ENCODE peak calls at places on chromosomes 2 and 18, in seven cellular contexts. One of them, this sample, is unnamed.

GRCh38 chr2:198916548-198916947 is 541.2 kb downstream of the SATB2 start:
- DNase-seq in choroid plexus epithelial cell: no peak
- DNase-seq in neuronal stem cell: no peak
- DNase-seq in NCI-H1092 treated with DMSO at 0.1 percent for 48 hours: peak
- DNase-seq in amniotic stem cell: no peak
- DNase-seq in mucosa of gallbladder: peak
- DNase-seq in Ammon's horn: no peak
- DNase-seq in this sample: no peak

GRCh38 chr2:172106128-172106961 is 3.6 kb upstream of the DLX2 start:
- DNase-seq in neuronal stem cell: peak
- DNase-seq in Ammon's horn: no peak
- DNase-seq in mucosa of gallbladder: no peak
- DNase-seq in amniotic stem cell: peak
- DNase-seq in NCI-H1092 treated with DMSO at 0.1 percent for 48 hours: peak
- DNase-seq in choroid plexus epithelial cell: no peak
- DNase-seq in this sample: no peak

GRCh38 chr18:42290318-42291307 is 335.6 kb downstream of the PIK3C3 start:
- DNase-seq in neuronal stem cell: no peak
- DNase-seq in NCI-H1092 treated with DMSO at 0.1 percent for 48 hours: peak
- DNase-seq in choroid plexus epithelial cell: no peak
- DNase-seq in Ammon's horn: no peak
- DNase-seq in mucosa of gallbladder: no peak
- DNase-seq in amniotic stem cell: no peak
- DNase-seq in this sample: no peak

GRCh38 chr2:46849741-46850474 is 65.7 kb downstream of the MCFD2 start:
- DNase-seq in NCI-H1092 treated with DMSO at 0.1 percent for 48 hours: peak
- DNase-seq in neuronal stem cell: no peak
- DNase-seq in amniotic stem cell: no peak
- DNase-seq in mucosa of gallbladder: peak
- DNase-seq in Ammon's horn: no peak
- DNase-seq in choroid plexus epithelial cell: peak
- DNase-seq in this sample: no peak

GRCh38 chr18:65124633-65125032 is 626.2 kb upstream of the CDH7 start:
- DNase-seq in neuronal stem cell: no peak
- DNase-seq in choroid plexus epithelial cell: no peak
- DNase-seq in amniotic stem cell: no peak
- DNase-seq in NCI-H1092 treated with DMSO at 0.1 percent for 48 hours: no peak
- DNase-seq in Ammon's horn: no peak
- DNase-seq in mucosa of gallbladder: no peak
- DNase-seq in this sample: no peak

GRCh38 chr2:237434916-237435315 is 21.0 kb upstream of the COL6A3 start:
- DNase-seq in NCI-H1092 treated with DMSO at 0.1 percent for 48 hours: no peak
- DNase-seq in amniotic stem cell: no peak
- DNase-seq in neuronal stem cell: no peak
- DNase-seq in Ammon's horn: peak
- DNase-seq in choroid plexus epithelial cell: peak
- DNase-seq in mucosa of gallbladder: no peak
- DNase-seq in this sample: no peak

GRCh38 chr2:237677951-237678481 is 50.6 kb downstream of the LRRFIP1 start:
- DNase-seq in NCI-H1092 treated with DMSO at 0.1 percent for 48 hours: no peak
- DNase-seq in choroid plexus epithelial cell: peak
- DNase-seq in Ammon's horn: no peak
- DNase-seq in neuronal stem cell: no peak
- DNase-seq in mucosa of gallbladder: no peak
- DNase-seq in amniotic stem cell: no peak
- DNase-seq in this sample: no peak

GRCh38 chr2:37156071-37156856 is 516 bp downstream of the EIF2AK2 start:
- DNase-seq in amniotic stem cell: peak
- DNase-seq in mucosa of gallbladder: peak
- DNase-seq in Ammon's horn: peak
- DNase-seq in neuronal stem cell: no peak
- DNase-seq in choroid plexus epithelial cell: peak
- DNase-seq in NCI-H1092 treated with DMSO at 0.1 percent for 48 hours: peak
- DNase-seq in this sample: peak

GRCh38 chr18:70452501-70452900 is 163.7 kb downstream of the SOCS6 start:
- DNase-seq in choroid plexus epithelial cell: no peak
- DNase-seq in neuronal stem cell: no peak
- DNase-seq in Ammon's horn: no peak
- DNase-seq in amniotic stem cell: no peak
- DNase-seq in mucosa of gallbladder: no peak
- DNase-seq in NCI-H1092 treated with DMSO at 0.1 percent for 48 hours: no peak
- DNase-seq in this sample: no peak

GRCh38 chr18:69558088-69558487 is 157.4 kb downstream of the DOK6 start:
- DNase-seq in choroid plexus epithelial cell: no peak
- DNase-seq in Ammon's horn: no peak
- DNase-seq in neuronal stem cell: no peak
- DNase-seq in NCI-H1092 treated with DMSO at 0.1 percent for 48 hours: no peak
- DNase-seq in mucosa of gallbladder: no peak
- DNase-seq in amniotic stem cell: no peak
- DNase-seq in this sample: no peak

GRCh38 chr2:121774216-121774615 is 18.8 kb downstream of the TSN start:
- DNase-seq in amniotic stem cell: no peak
- DNase-seq in Ammon's horn: no peak
- DNase-seq in NCI-H1092 treated with DMSO at 0.1 percent for 48 hours: no peak
- DNase-seq in choroid plexus epithelial cell: no peak
- DNase-seq in neuronal stem cell: no peak
- DNase-seq in mucosa of gallbladder: no peak
- DNase-seq in this sample: no peak

GRCh38 chr2:26095758-26096157 is 61.9 kb downstream of the RAB10 start:
- DNase-seq in amniotic stem cell: no peak
- DNase-seq in NCI-H1092 treated with DMSO at 0.1 percent for 48 hours: no peak
- DNase-seq in mucosa of gallbladder: no peak
- DNase-seq in neuronal stem cell: no peak
- DNase-seq in Ammon's horn: no peak
- DNase-seq in choroid plexus epithelial cell: no peak
- DNase-seq in this sample: no peak

GRCh38 chr18:76874643-76875389 is 52.5 kb downstream of the ZNF236 start:
- DNase-seq in Ammon's horn: no peak
- DNase-seq in choroid plexus epithelial cell: no peak
- DNase-seq in NCI-H1092 treated with DMSO at 0.1 percent for 48 hours: no peak
- DNase-seq in mucosa of gallbladder: no peak
- DNase-seq in neuronal stem cell: no peak
- DNase-seq in amniotic stem cell: no peak
- DNase-seq in this sample: no peak

GRCh38 chr2:99611034-99611433 is 121.2 kb upstream of the REV1 start:
- DNase-seq in neuronal stem cell: no peak
- DNase-seq in choroid plexus epithelial cell: no peak
- DNase-seq in mucosa of gallbladder: no peak
- DNase-seq in NCI-H1092 treated with DMSO at 0.1 percent for 48 hours: no peak
- DNase-seq in amniotic stem cell: no peak
- DNase-seq in Ammon's horn: no peak
- DNase-seq in this sample: no peak

GRCh38 chr2:128643221-128644065 is 324.8 kb upstream of the HS6ST1 start:
- DNase-seq in Ammon's horn: no peak
- DNase-seq in mucosa of gallbladder: no peak
- DNase-seq in choroid plexus epithelial cell: no peak
- DNase-seq in NCI-H1092 treated with DMSO at 0.1 percent for 48 hours: no peak
- DNase-seq in amniotic stem cell: no peak
- DNase-seq in neuronal stem cell: no peak
- DNase-seq in this sample: no peak

This sample was measured in midbrain.